ENCODE peak calls at places on chromosomes 3 and 15, in six cellular contexts. Y is SJSA1, I is EL, C is astrocyte of the hippocampus, E is AG08395, U is Calu3. R is an unnamed sample.

GRCh38 chr3:67897686-67898336 is 243.4 kb upstream of the SUCLG2 start:
- DNase-seq in C (no peak), U (no peak), E (no peak), I (peak), Y (no peak), R (no peak)

GRCh38 chr3:134007819-134008218 is 21.9 kb downstream of the SLCO2A1 start:
- DNase-seq in E (no peak), C (no peak), I (no peak), U (no peak), Y (no peak), R (no peak)

GRCh38 chr3:169864270-169864669 is 5.5 kb downstream of the LRRC31 start:
- DNase-seq in Y (no peak), E (no peak), C (no peak), U (no peak), I (no peak), R (no peak)

GRCh38 chr3:72231439-72232196 is 446.7 kb upstream of the PROK2 start:
- DNase-seq in E (no peak), C (no peak), I (no peak), Y (no peak), U (no peak), R (no peak)

GRCh38 chr3:123919353-123919752 is 35.2 kb upstream of the MYLK start:
- DNase-seq in U (no peak), Y (no peak), I (no peak), E (no peak), C (no peak), R (no peak)

GRCh38 chr3:127887321-127887720 is 27.7 kb upstream of the KBTBD12 start:
- DNase-seq in Y (no peak), E (no peak), C (peak), U (no peak), I (no peak), R (no peak)

GRCh38 chr3:160448845-160449659 is 534 bp downstream of the TRIM59 start:
- DNase-seq in E (no peak), U (no peak), C (peak), I (no peak), Y (peak), R (no peak)

GRCh38 chr15:76576526-76577279 is 240.1 kb downstream of the ISL2 start:
- DNase-seq in I (peak), C (peak), U (peak), Y (no peak), E (peak), R (no peak)

GRCh38 chr3:10274601-10275000 is 18.1 kb downstream of the GHRL start:
- DNase-seq in U (no peak), E (no peak), Y (no peak), I (no peak), C (no peak), R (no peak)

GRCh38 chr3:184691397-184692131 is 20.3 kb downstream of the MAGEF1 start:
- DNase-seq in Y (no peak), I (no peak), C (peak), E (peak), U (no peak), R (no peak)

GRCh38 chr15:89118481-89118989 is 30.3 kb downstream of the ABHD2 start:
- DNase-seq in C (no peak), Y (no peak), I (no peak), U (no peak), E (no peak), R (no peak)

GRCh38 chr15:100942656-100943055 is 23.5 kb downstream of the LRRK1 start:
- DNase-seq in C (no peak), Y (no peak), E (no peak), U (no peak), I (no peak), R (no peak)

GRCh38 chr3:30448946-30449686 is 157.3 kb upstream of the TGFBR2 start:
- DNase-seq in Y (no peak), U (no peak), E (peak), I (no peak), C (no peak), R (no peak)

GRCh38 chr15:75597667-75598341 is 18.7 kb upstream of the PTPN9 start:
- DNase-seq in U (no peak), C (no peak), E (peak), Y (no peak), I (peak), R (peak)

GRCh38 chr3:82736696-82737277 is 975.3 kb upstream of the GBE1 start:
- DNase-seq in C (no peak), U (peak), E (no peak), I (no peak), Y (no peak), R (no peak)

GRCh38 chr3:144662729-144663128 is 691.1 kb downstream of the DIPK2A start:
- DNase-seq in U (peak), I (no peak), Y (no peak), C (no peak), E (no peak), R (no peak)

GRCh38 chr3:131796558-131796957 is 238.3 kb downstream of the CPNE4 start:
- DNase-seq in E (no peak), Y (no peak), I (no peak), C (peak), U (no peak), R (no peak)

GRCh38 chr3:50154840-50155490 is at the start of gene SEMA3F:
- DNase-seq in E (peak), U (peak), Y (no peak), I (peak), C (peak), R (peak)

GRCh38 chr3:128381609-128382008 is 85.1 kb downstream of the DNAJB8 start:
- DNase-seq in E (no peak), I (no peak), C (no peak), Y (no peak), U (no peak), R (no peak)

R was measured in activated T-helper 2 cell treated with anti-CD3 and anti-CD28 coated beads, Interferon-gamma antibody, Interleukin-2, Interleukin-4, amounts not matched to agents 10 μg/mL and 5 μg/mL and 100 μg/mL, durations not matched to agents 14 hours and 24 hours and 36 hours.